ENCODE peak calls at places on chromosomes 4 and X, in four cellular contexts. U, N, S and H are unnamed samples.

GRCh38 chr4:94419956-94420355 is 31.8 kb upstream of the PDLIM5 start:
- ATAC-seq in U (no peak), N (no peak), S (no peak), H (no peak)

GRCh38 chr4:1834047-1834769 is 21.7 kb downstream of the LETM1 start:
- ATAC-seq in U (no peak), N (no peak), S (no peak), H (no peak)

GRCh38 chrX:70754169-70754843 is 154.2 kb downstream of the TEX11 start:
- ATAC-seq in U (no peak), N (no peak), S (no peak), H (peak)

GRCh38 chrX:9786839-9787635 is 808 bp downstream of the SHROOM2 start:
- ATAC-seq in U (no peak), N (no peak), S (peak), H (no peak)

GRCh38 chrX:97159916-97160800 is 276.4 kb downstream of the RPA4 start:
- ATAC-seq in U (no peak), N (no peak), S (peak), H (no peak)

GRCh38 chr4:61588621-61589020 is 388.5 kb downstream of the ADGRL3 start:
- ATAC-seq in U (no peak), N (no peak), S (no peak), H (no peak)

GRCh38 chrX:143002206-143002605 is 23.5 kb upstream of the SPANXN4 start:
- ATAC-seq in U (no peak), N (no peak), S (no peak), H (no peak)

GRCh38 chrX:124338733-124339514 is 6.5 kb downstream of the TEX13D start:
- ATAC-seq in U (no peak), N (peak), S (no peak), H (no peak)

GRCh38 chr4:48340905-48341775 is at the start of gene SLAIN2:
- ATAC-seq in U (peak), N (peak), S (peak), H (peak)

GRCh38 chr4:105957680-105958079 is 62.4 kb downstream of the NPNT start:
- ATAC-seq in U (no peak), N (no peak), S (peak), H (no peak)

GRCh38 chr4:70619778-70620177 is 8.8 kb upstream of the ENAM start:
- ATAC-seq in U (no peak), N (peak), S (no peak), H (peak)

GRCh38 chr4:22877653-22878052 is 184.9 kb downstream of the GBA3 start:
- ATAC-seq in U (no peak), N (no peak), S (no peak), H (no peak)

GRCh38 chr4:185576918-185577591 is 41.7 kb upstream of the PDLIM3 start:
- ATAC-seq in U (no peak), N (no peak), S (no peak), H (no peak)

GRCh38 chrX:106903856-106904528 is 851 bp upstream of the RIPPLY1 start:
- ATAC-seq in U (no peak), N (no peak), S (no peak), H (no peak)

GRCh38 chr4:153488719-153489384 is 22.7 kb downstream of the TMEM131L start:
- ATAC-seq in U (no peak), N (peak), S (no peak), H (peak)

GRCh38 chr4:167041524-167041923 is 192.8 kb downstream of the SPOCK3 start:
- ATAC-seq in U (no peak), N (no peak), S (no peak), H (no peak)

GRCh38 chr4:129561886-129562285 is 465.9 kb downstream of the C4orf33 start:
- ATAC-seq in U (no peak), N (no peak), S (no peak), H (no peak)

GRCh38 chr4:151356510-151356909 is 31.1 kb upstream of the SH3D19 start:
- ATAC-seq in U (no peak), N (no peak), S (no peak), H (no peak)

GRCh38 chrX:136354201-136354600 is 53.4 kb downstream of the ADGRG4 start:
- ATAC-seq in U (no peak), N (no peak), S (no peak), H (no peak)

GRCh38 chrX:65862638-65863037 is 177.2 kb downstream of the VSIG4 start:
- ATAC-seq in U (no peak), N (no peak), S (no peak), H (no peak)

GRCh38 chr4:24395937-24396336 is 188.4 kb downstream of the DHX15 start:
- ATAC-seq in U (no peak), N (no peak), S (no peak), H (no peak)

GRCh38 chr4:138348055-138348454 is 105.9 kb upstream of the SLC7A11 start:
- ATAC-seq in U (no peak), N (no peak), S (peak), H (no peak)

GRCh38 chrX:13102636-13103035 is 58.2 kb upstream of the FAM9C start:
- ATAC-seq in U (no peak), N (no peak), S (no peak), H (no peak)

GRCh38 chr4:9999956-10000551 is 21.2 kb downstream of the SLC2A9 start:
- ATAC-seq in U (no peak), N (no peak), S (no peak), H (peak)

GRCh38 chr4:52870225-52870624 is 8.1 kb downstream of the RASL11B start:
- ATAC-seq in U (no peak), N (no peak), S (no peak), H (no peak)

GRCh38 chrX:37371578-37371981 is 22.4 kb downstream of the PRRG1 start:
- ATAC-seq in U (no peak), N (no peak), S (no peak), H (no peak)

GRCh38 chr4:141016117-141016798 is 117.0 kb downstream of the RNF150 start:
- ATAC-seq in U (peak), N (no peak), S (no peak), H (no peak)

GRCh38 chr4:82362565-82362964 is 11.2 kb downstream of the HNRNPD start:
- ATAC-seq in U (no peak), N (no peak), S (no peak), H (peak)

GRCh38 chr4:2103127-2103842 is 44.2 kb downstream of the NAT8L start:
- ATAC-seq in U (no peak), N (no peak), S (no peak), H (no peak)

GRCh38 chrX:71000139-71000538 is 68.0 kb downstream of the SNX12 start:
- ATAC-seq in U (no peak), N (no peak), S (no peak), H (no peak)

GRCh38 chr4:143085224-143085623 is 99.5 kb upstream of the USP38 start:
- ATAC-seq in U (no peak), N (no peak), S (peak), H (no peak)

GRCh38 chr4:148069086-148070010 is 337.5 kb downstream of the ARHGAP10 start:
- ATAC-seq in U (no peak), N (no peak), S (no peak), H (no peak)

GRCh38 chrX:155065035-155065734 is 5.8 kb downstream of the CMC4 start:
- ATAC-seq in U (peak), N (no peak), S (no peak), H (no peak)

GRCh38 chr4:107689912-107690587 is 30.0 kb downstream of the PAPSS1 start:
- ATAC-seq in U (no peak), N (no peak), S (no peak), H (peak)

GRCh38 chr4:68378226-68378625 is 28.3 kb upstream of the YTHDC1 start:
- ATAC-seq in U (no peak), N (no peak), S (no peak), H (no peak)